ENCODE peak calls at places on chromosomes 2 and 18, in nine cellular contexts. One of them, this sample, is unnamed.

GRCh38 chr2:198283149-198283548 is 478.8 kb downstream of the PLCL1 start:
- DNase-seq in NCI-H1694 treated with DMSO at 0.1 percent for 48 hours: no peak
- DNase-seq in stimulated activated naive CD4-positive, alpha-beta T cell: no peak
- DNase-seq in naive thymus-derived CD4-positive, alpha-beta T cell: no peak
- DNase-seq in cardiac septum: no peak
- DNase-seq in renal cortical epithelial cell: peak
- DNase-seq in midbrain: no peak
- DNase-seq in stimulated activated CD4-positive, alpha-beta T cell treated with anti-CD3 and anti-CD28 coated beads, Interleukin-15, amount 100 ng/mL, for 24 hours: no peak
- DNase-seq in foreskin fibroblast: peak
- DNase-seq in this sample: no peak

GRCh38 chr2:217943379-217944321 is 59.1 kb downstream of the TNS1 start:
- DNase-seq in NCI-H1694 treated with DMSO at 0.1 percent for 48 hours: peak
- DNase-seq in stimulated activated naive CD4-positive, alpha-beta T cell: no peak
- DNase-seq in naive thymus-derived CD4-positive, alpha-beta T cell: no peak
- DNase-seq in cardiac septum: peak
- DNase-seq in renal cortical epithelial cell: peak
- DNase-seq in midbrain: peak
- DNase-seq in stimulated activated CD4-positive, alpha-beta T cell treated with anti-CD3 and anti-CD28 coated beads, Interleukin-15, amount 100 ng/mL, for 24 hours: peak
- DNase-seq in foreskin fibroblast: peak
- DNase-seq in this sample: peak

GRCh38 chr2:179201884-179202283 is 62.7 kb downstream of the SESTD1 start:
- DNase-seq in NCI-H1694 treated with DMSO at 0.1 percent for 48 hours: peak
- DNase-seq in stimulated activated naive CD4-positive, alpha-beta T cell: no peak
- DNase-seq in naive thymus-derived CD4-positive, alpha-beta T cell: no peak
- DNase-seq in cardiac septum: no peak
- DNase-seq in renal cortical epithelial cell: no peak
- DNase-seq in midbrain: no peak
- DNase-seq in stimulated activated CD4-positive, alpha-beta T cell treated with anti-CD3 and anti-CD28 coated beads, Interleukin-15, amount 100 ng/mL, for 24 hours: no peak
- DNase-seq in foreskin fibroblast: no peak
- DNase-seq in this sample: no peak

GRCh38 chr2:135875491-135876065 is 665 bp downstream of the MCM6 start:
- DNase-seq in NCI-H1694 treated with DMSO at 0.1 percent for 48 hours: peak
- DNase-seq in stimulated activated naive CD4-positive, alpha-beta T cell: peak
- DNase-seq in naive thymus-derived CD4-positive, alpha-beta T cell: peak
- DNase-seq in cardiac septum: peak
- DNase-seq in renal cortical epithelial cell: peak
- DNase-seq in midbrain: no peak
- DNase-seq in stimulated activated CD4-positive, alpha-beta T cell treated with anti-CD3 and anti-CD28 coated beads, Interleukin-15, amount 100 ng/mL, for 24 hours: peak
- DNase-seq in foreskin fibroblast: peak
- DNase-seq in this sample: peak

GRCh38 chr2:85213893-85214512 is 80.8 kb downstream of the TCF7L1 start:
- DNase-seq in NCI-H1694 treated with DMSO at 0.1 percent for 48 hours: no peak
- DNase-seq in stimulated activated naive CD4-positive, alpha-beta T cell: no peak
- DNase-seq in naive thymus-derived CD4-positive, alpha-beta T cell: no peak
- DNase-seq in cardiac septum: peak
- DNase-seq in renal cortical epithelial cell: no peak
- DNase-seq in midbrain: no peak
- DNase-seq in stimulated activated CD4-positive, alpha-beta T cell treated with anti-CD3 and anti-CD28 coated beads, Interleukin-15, amount 100 ng/mL, for 24 hours: no peak
- DNase-seq in foreskin fibroblast: no peak
- DNase-seq in this sample: no peak

GRCh38 chr2:73984922-73985317 is 210 bp downstream of the TET3 start:
- DNase-seq in NCI-H1694 treated with DMSO at 0.1 percent for 48 hours: no peak
- DNase-seq in stimulated activated naive CD4-positive, alpha-beta T cell: peak
- DNase-seq in naive thymus-derived CD4-positive, alpha-beta T cell: peak
- DNase-seq in cardiac septum: no peak
- DNase-seq in renal cortical epithelial cell: no peak
- DNase-seq in midbrain: no peak
- DNase-seq in stimulated activated CD4-positive, alpha-beta T cell treated with anti-CD3 and anti-CD28 coated beads, Interleukin-15, amount 100 ng/mL, for 24 hours: peak
- DNase-seq in foreskin fibroblast: peak
- DNase-seq in this sample: peak

GRCh38 chr18:36297419-36298112 is at the start of gene FHOD3:
- DNase-seq in NCI-H1694 treated with DMSO at 0.1 percent for 48 hours: peak
- DNase-seq in stimulated activated naive CD4-positive, alpha-beta T cell: no peak
- DNase-seq in naive thymus-derived CD4-positive, alpha-beta T cell: no peak
- DNase-seq in cardiac septum: peak
- DNase-seq in renal cortical epithelial cell: no peak
- DNase-seq in midbrain: peak
- DNase-seq in stimulated activated CD4-positive, alpha-beta T cell treated with anti-CD3 and anti-CD28 coated beads, Interleukin-15, amount 100 ng/mL, for 24 hours: peak
- DNase-seq in foreskin fibroblast: peak
- DNase-seq in this sample: peak

GRCh38 chr2:234163510-234163909 is 113.0 kb downstream of the SPP2 start:
- DNase-seq in NCI-H1694 treated with DMSO at 0.1 percent for 48 hours: no peak
- DNase-seq in stimulated activated naive CD4-positive, alpha-beta T cell: no peak
- DNase-seq in naive thymus-derived CD4-positive, alpha-beta T cell: no peak
- DNase-seq in cardiac septum: no peak
- DNase-seq in renal cortical epithelial cell: no peak
- DNase-seq in midbrain: no peak
- DNase-seq in stimulated activated CD4-positive, alpha-beta T cell treated with anti-CD3 and anti-CD28 coated beads, Interleukin-15, amount 100 ng/mL, for 24 hours: no peak
- DNase-seq in foreskin fibroblast: no peak
- DNase-seq in this sample: no peak

GRCh38 chr2:24913896-24914295 is 6.1 kb downstream of the ADCY3 start:
- DNase-seq in NCI-H1694 treated with DMSO at 0.1 percent for 48 hours: no peak
- DNase-seq in stimulated activated naive CD4-positive, alpha-beta T cell: no peak
- DNase-seq in naive thymus-derived CD4-positive, alpha-beta T cell: no peak
- DNase-seq in cardiac septum: no peak
- DNase-seq in renal cortical epithelial cell: no peak
- DNase-seq in midbrain: peak
- DNase-seq in stimulated activated CD4-positive, alpha-beta T cell treated with anti-CD3 and anti-CD28 coated beads, Interleukin-15, amount 100 ng/mL, for 24 hours: no peak
- DNase-seq in foreskin fibroblast: no peak
- DNase-seq in this sample: no peak

GRCh38 chr2:28543316-28544068 is 47.6 kb downstream of the PLB1 start:
- DNase-seq in NCI-H1694 treated with DMSO at 0.1 percent for 48 hours: no peak
- DNase-seq in stimulated activated naive CD4-positive, alpha-beta T cell: no peak
- DNase-seq in naive thymus-derived CD4-positive, alpha-beta T cell: no peak
- DNase-seq in cardiac septum: no peak
- DNase-seq in renal cortical epithelial cell: no peak
- DNase-seq in midbrain: no peak
- DNase-seq in stimulated activated CD4-positive, alpha-beta T cell treated with anti-CD3 and anti-CD28 coated beads, Interleukin-15, amount 100 ng/mL, for 24 hours: no peak
- DNase-seq in foreskin fibroblast: peak
- DNase-seq in this sample: no peak

GRCh38 chr2:29068513-29068912 is 5.8 kb downstream of the PCARE start:
- DNase-seq in NCI-H1694 treated with DMSO at 0.1 percent for 48 hours: no peak
- DNase-seq in stimulated activated naive CD4-positive, alpha-beta T cell: no peak
- DNase-seq in naive thymus-derived CD4-positive, alpha-beta T cell: no peak
- DNase-seq in cardiac septum: no peak
- DNase-seq in renal cortical epithelial cell: no peak
- DNase-seq in midbrain: no peak
- DNase-seq in stimulated activated CD4-positive, alpha-beta T cell treated with anti-CD3 and anti-CD28 coated beads, Interleukin-15, amount 100 ng/mL, for 24 hours: no peak
- DNase-seq in foreskin fibroblast: no peak
- DNase-seq in this sample: no peak

GRCh38 chr2:85357736-85358135 is 3.2 kb downstream of the ELMOD3 start:
- DNase-seq in NCI-H1694 treated with DMSO at 0.1 percent for 48 hours: no peak
- DNase-seq in stimulated activated naive CD4-positive, alpha-beta T cell: no peak
- DNase-seq in naive thymus-derived CD4-positive, alpha-beta T cell: no peak
- DNase-seq in cardiac septum: no peak
- DNase-seq in renal cortical epithelial cell: no peak
- DNase-seq in midbrain: no peak
- DNase-seq in stimulated activated CD4-positive, alpha-beta T cell treated with anti-CD3 and anti-CD28 coated beads, Interleukin-15, amount 100 ng/mL, for 24 hours: no peak
- DNase-seq in foreskin fibroblast: no peak
- DNase-seq in this sample: no peak

GRCh38 chr2:220318508-220318907 is 691.1 kb downstream of the SLC4A3 start:
- DNase-seq in NCI-H1694 treated with DMSO at 0.1 percent for 48 hours: no peak
- DNase-seq in stimulated activated naive CD4-positive, alpha-beta T cell: no peak
- DNase-seq in naive thymus-derived CD4-positive, alpha-beta T cell: no peak
- DNase-seq in cardiac septum: no peak
- DNase-seq in renal cortical epithelial cell: no peak
- DNase-seq in midbrain: no peak
- DNase-seq in stimulated activated CD4-positive, alpha-beta T cell treated with anti-CD3 and anti-CD28 coated beads, Interleukin-15, amount 100 ng/mL, for 24 hours: no peak
- DNase-seq in foreskin fibroblast: no peak
- DNase-seq in this sample: no peak

GRCh38 chr18:79964330-79965118 is at the start of gene HSBP1L1:
- DNase-seq in NCI-H1694 treated with DMSO at 0.1 percent for 48 hours: no peak
- DNase-seq in stimulated activated naive CD4-positive, alpha-beta T cell: peak
- DNase-seq in naive thymus-derived CD4-positive, alpha-beta T cell: peak
- DNase-seq in cardiac septum: peak
- DNase-seq in renal cortical epithelial cell: peak
- DNase-seq in midbrain: peak
- DNase-seq in stimulated activated CD4-positive, alpha-beta T cell treated with anti-CD3 and anti-CD28 coated beads, Interleukin-15, amount 100 ng/mL, for 24 hours: peak
- DNase-seq in foreskin fibroblast: peak
- DNase-seq in this sample: peak

GRCh38 chr2:83817511-83817910 is 641.6 kb downstream of the SUCLG1 start:
- DNase-seq in NCI-H1694 treated with DMSO at 0.1 percent for 48 hours: peak
- DNase-seq in stimulated activated naive CD4-positive, alpha-beta T cell: no peak
- DNase-seq in naive thymus-derived CD4-positive, alpha-beta T cell: no peak
- DNase-seq in cardiac septum: no peak
- DNase-seq in renal cortical epithelial cell: no peak
- DNase-seq in midbrain: no peak
- DNase-seq in stimulated activated CD4-positive, alpha-beta T cell treated with anti-CD3 and anti-CD28 coated beads, Interleukin-15, amount 100 ng/mL, for 24 hours: no peak
- DNase-seq in foreskin fibroblast: peak
- DNase-seq in this sample: no peak

GRCh38 chr2:15800489-15801329 is 139.6 kb upstream of the MYCN start:
- DNase-seq in NCI-H1694 treated with DMSO at 0.1 percent for 48 hours: no peak
- DNase-seq in stimulated activated naive CD4-positive, alpha-beta T cell: no peak
- DNase-seq in naive thymus-derived CD4-positive, alpha-beta T cell: no peak
- DNase-seq in cardiac septum: no peak
- DNase-seq in renal cortical epithelial cell: no peak
- DNase-seq in midbrain: peak
- DNase-seq in stimulated activated CD4-positive, alpha-beta T cell treated with anti-CD3 and anti-CD28 coated beads, Interleukin-15, amount 100 ng/mL, for 24 hours: no peak
- DNase-seq in foreskin fibroblast: no peak
- DNase-seq in this sample: no peak

GRCh38 chr18:73124165-73124564 is 256.4 kb upstream of the NETO1 start:
- DNase-seq in NCI-H1694 treated with DMSO at 0.1 percent for 48 hours: no peak
- DNase-seq in stimulated activated naive CD4-positive, alpha-beta T cell: no peak
- DNase-seq in naive thymus-derived CD4-positive, alpha-beta T cell: no peak
- DNase-seq in cardiac septum: no peak
- DNase-seq in renal cortical epithelial cell: peak
- DNase-seq in midbrain: no peak
- DNase-seq in stimulated activated CD4-positive, alpha-beta T cell treated with anti-CD3 and anti-CD28 coated beads, Interleukin-15, amount 100 ng/mL, for 24 hours: no peak
- DNase-seq in foreskin fibroblast: peak
- DNase-seq in this sample: no peak

GRCh38 chr2:181318504-181319280 is 138.5 kb upstream of the ITGA4 start:
- DNase-seq in NCI-H1694 treated with DMSO at 0.1 percent for 48 hours: no peak
- DNase-seq in stimulated activated naive CD4-positive, alpha-beta T cell: no peak
- DNase-seq in naive thymus-derived CD4-positive, alpha-beta T cell: no peak
- DNase-seq in cardiac septum: no peak
- DNase-seq in renal cortical epithelial cell: no peak
- DNase-seq in midbrain: no peak
- DNase-seq in stimulated activated CD4-positive, alpha-beta T cell treated with anti-CD3 and anti-CD28 coated beads, Interleukin-15, amount 100 ng/mL, for 24 hours: no peak
- DNase-seq in foreskin fibroblast: no peak
- DNase-seq in this sample: no peak

GRCh38 chr2:85501244-85501643 is 37.7 kb upstream of the MAT2A start:
- DNase-seq in NCI-H1694 treated with DMSO at 0.1 percent for 48 hours: no peak
- DNase-seq in stimulated activated naive CD4-positive, alpha-beta T cell: no peak
- DNase-seq in naive thymus-derived CD4-positive, alpha-beta T cell: no peak
- DNase-seq in cardiac septum: peak
- DNase-seq in renal cortical epithelial cell: no peak
- DNase-seq in midbrain: no peak
- DNase-seq in stimulated activated CD4-positive, alpha-beta T cell treated with anti-CD3 and anti-CD28 coated beads, Interleukin-15, amount 100 ng/mL, for 24 hours: no peak
- DNase-seq in foreskin fibroblast: no peak
- DNase-seq in this sample: no peak

This sample was measured in HEK293T.